ENCODE peak calls at places on chromosomes 6 and 20, in eight cellular contexts. F is Caco-2, J is osteocyte, U is GM10248, H is foreskin fibroblast, T is AG09309, O is endothelial cell, G is H1. M is an unnamed sample.
A peak's percentile ranks its signal among the peaks of the same experiment; 100 is the strongest.

GRCh38 chr20:51381557-51381956 is 161.0 kb downstream of the NFATC2 start:
- DNase-seq in F (no peak), J (no peak), U (no peak), H (no peak), T (no peak), O (no peak), G (no peak), M (no peak)

GRCh38 chr6:169935861-169936260 is 184.4 kb downstream of the ERMARD start:
- DNase-seq in F (no peak), J (peak; percentile 82), U (no peak), H (no peak), T (no peak), O (no peak), G (no peak), M (no peak)

GRCh38 chr6:3500262-3501001 is 43.6 kb upstream of the SLC22A23 start:
- DNase-seq in F (no peak), J (no peak), U (no peak), H (peak; percentile 66), T (no peak), O (no peak), G (no peak), M (no peak)

GRCh38 chr6:75210885-75211739 is 5.3 kb upstream of the COL12A1 start:
- DNase-seq in F (peak; percentile 58), J (no peak), U (peak; percentile 40), H (peak; percentile 54), T (no peak), O (peak; percentile 44), G (no peak), M (peak; percentile 73)

GRCh38 chr6:86963352-86963751 is 26.0 kb downstream of the HTR1E start:
- DNase-seq in F (no peak), J (no peak), U (no peak), H (no peak), T (no peak), O (no peak), G (no peak), M (no peak)

GRCh38 chr6:97049254-97050004 is 124.9 kb downstream of the KLHL32 start:
- DNase-seq in F (no peak), J (no peak), U (peak; percentile 74), H (no peak), T (no peak), O (no peak), G (no peak), M (peak; percentile 80)

GRCh38 chr6:80544500-80545055 is 438.1 kb downstream of the BCKDHB start:
- DNase-seq in F (no peak), J (no peak), U (no peak), H (no peak), T (no peak), O (no peak), G (no peak), M (no peak)

GRCh38 chr6:110399219-110400071 is 15.9 kb downstream of the DDO start:
- DNase-seq in F (no peak), J (no peak), U (no peak), H (peak; percentile 9), T (no peak), O (no peak), G (no peak), M (no peak)

GRCh38 chr6:128731249-128732165 is 151.4 kb upstream of the LAMA2 start:
- DNase-seq in F (peak; percentile 37), J (no peak), U (peak; percentile 13), H (peak; percentile 37), T (peak; percentile 34), O (peak; percentile 33), G (no peak), M (peak; percentile 41)

GRCh38 chr6:12543953-12544352 is 172.6 kb upstream of the PHACTR1 start:
- DNase-seq in F (no peak), J (no peak), U (no peak), H (no peak), T (no peak), O (no peak), G (no peak), M (peak; percentile 79)

GRCh38 chr20:63566395-63567131 is 7.5 kb downstream of the HELZ2 start:
- DNase-seq in F (no peak), J (no peak), U (no peak), H (no peak), T (no peak), O (no peak), G (no peak), M (no peak)

GRCh38 chr20:34143951-34144350 is 31.9 kb upstream of the EIF2S2 start:
- DNase-seq in F (no peak), J (no peak), U (no peak), H (no peak), T (no peak), O (no peak), G (no peak), M (no peak)

GRCh38 chr6:116314878-116315277 is 35.1 kb upstream of the TSPYL1 start:
- DNase-seq in F (no peak), J (no peak), U (peak; percentile 25), H (no peak), T (no peak), O (no peak), G (no peak), M (peak; percentile 21)

GRCh38 chr6:106128981-106129761 is 43.0 kb downstream of the PRDM1 start:
- DNase-seq in F (no peak), J (no peak), U (no peak), H (peak; percentile 47), T (peak; percentile 98), O (no peak), G (no peak), M (no peak)

GRCh38 chr6:106380407-106380806 is 19.9 kb downstream of the CRYBG1 start:
- DNase-seq in F (no peak), J (no peak), U (no peak), H (no peak), T (no peak), O (no peak), G (no peak), M (no peak)

GRCh38 chr20:60224914-60225313 is 266.7 kb downstream of the CDH26 start:
- DNase-seq in F (peak; percentile 63), J (no peak), U (no peak), H (no peak), T (no peak), O (peak; percentile 30), G (no peak), M (no peak)

GRCh38 chr20:57350086-57350710 is 857 bp upstream of the RAE1 start:
- DNase-seq in F (no peak), J (no peak), U (no peak), H (peak; percentile 47), T (peak; percentile 18), O (no peak), G (no peak), M (no peak)

GRCh38 chr20:15639839-15640238 is 933.4 kb downstream of the KIF16B start:
- DNase-seq in F (no peak), J (no peak), U (no peak), H (no peak), T (no peak), O (no peak), G (no peak), M (no peak)
- TF ChIP-seq CTCF in F (no peak), J (no peak), U (no peak), H (no peak), T (no peak), O (no peak), G (no peak), M (no peak)

DNA sequence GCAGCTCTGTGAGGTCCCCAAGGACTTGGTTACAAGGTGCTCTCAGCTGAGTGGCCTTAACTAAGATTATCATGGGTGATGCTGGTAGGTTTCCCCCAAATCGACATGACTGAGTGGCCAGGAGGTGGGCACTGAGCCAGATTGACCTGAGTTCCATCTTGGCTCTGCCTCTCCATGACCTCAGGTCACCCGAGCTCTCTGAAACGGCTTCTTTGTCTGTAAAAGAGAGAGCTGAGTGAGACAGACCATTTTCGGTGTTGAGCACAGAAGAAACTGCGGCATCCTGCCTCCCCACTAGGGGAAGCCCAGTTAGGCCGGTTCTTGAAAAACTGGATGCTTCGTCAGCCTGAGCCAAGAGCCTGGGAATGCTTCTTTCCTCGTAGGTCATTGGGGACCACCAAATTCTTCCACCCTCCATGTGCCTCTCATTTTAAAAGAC is 14.1 kb upstream of the STX16 start:
- DNase-seq in F (peak; percentile 41), J (no peak), U (no peak), H (no peak), T (no peak), O (no peak), G (no peak), M (no peak)
- TF ChIP-seq CTCF in F (peak; percentile 44), J (no peak), U (no peak), H (no peak), T (peak; percentile 19), O (no peak), G (peak; percentile 26), M (peak; percentile 9)

DNA sequence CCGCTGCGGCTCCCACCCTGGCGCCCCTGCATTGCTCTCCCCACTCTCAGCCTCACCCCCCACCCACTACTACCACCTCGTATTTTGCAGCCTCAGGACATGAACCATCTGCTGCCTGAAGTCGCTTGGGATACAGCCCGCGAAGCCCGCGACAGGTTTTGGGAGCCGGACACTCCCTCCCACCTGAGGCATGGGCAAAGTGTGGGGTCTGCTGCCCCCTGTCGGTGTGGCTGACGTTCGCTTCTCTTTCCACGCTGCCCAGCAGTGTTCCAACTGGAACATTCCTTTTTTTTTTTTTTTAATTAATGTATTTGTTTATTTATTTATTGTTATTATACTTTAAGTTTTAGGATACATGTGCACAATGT is 15.3 kb upstream of the LPA start:
- DNase-seq in F (no peak), J (no peak), U (no peak), H (no peak), T (no peak), O (peak; percentile 49), G (peak; percentile 25), M (no peak)
- TF ChIP-seq CTCF in F (no peak), J (peak; percentile 15), U (no peak), H (no peak), T (no peak), O (peak; percentile 47), G (peak; percentile 67), M (no peak)

GRCh38 chr6:79432726-79433125 is 104.5 kb downstream of the LCA5 start:
- DNase-seq in F (no peak), J (no peak), U (no peak), H (no peak), T (no peak), O (no peak), G (no peak), M (no peak)

GRCh38 chr6:79427721-79428120 is 109.5 kb downstream of the LCA5 start:
- DNase-seq in F (no peak), J (no peak), U (no peak), H (no peak), T (no peak), O (no peak), G (no peak), M (no peak)

GRCh38 chr6:79426625-79427278 is 110.5 kb downstream of the LCA5 start:
- DNase-seq in F (no peak), J (no peak), U (no peak), H (no peak), T (no peak), O (no peak), G (no peak), M (no peak)

GRCh38 chr6:79430913-79431312 is 106.3 kb downstream of the LCA5 start:
- DNase-seq in F (no peak), J (no peak), U (no peak), H (no peak), T (no peak), O (no peak), G (no peak), M (no peak)

DNA sequence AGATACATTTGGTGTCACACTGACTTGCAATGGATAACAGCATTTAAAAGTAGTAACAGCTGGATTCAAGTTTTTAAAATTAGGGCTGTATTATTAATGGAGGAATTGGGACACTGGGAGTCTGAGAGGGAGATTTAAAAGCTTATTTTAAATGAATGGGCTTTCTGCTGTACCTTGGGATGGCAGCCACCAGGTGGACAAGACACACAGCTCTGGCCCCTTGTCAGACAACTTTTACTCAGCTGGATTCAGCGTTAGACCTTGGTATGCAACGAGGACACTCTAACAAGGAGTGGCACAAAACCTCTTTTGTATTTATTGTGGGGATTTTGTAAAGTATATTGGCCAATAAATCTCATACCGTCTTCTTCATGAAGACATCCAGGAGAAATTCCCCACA is 105.8 kb downstream of the LCA5 start:
- DNase-seq in F (peak; percentile 61), J (no peak), U (no peak), H (no peak), T (no peak), O (no peak), G (no peak), M (peak; percentile 25)
- TF ChIP-seq CTCF in F (peak; percentile 62), J (peak; percentile 19), U (no peak), H (peak; percentile 10), T (peak; percentile 21), O (peak; percentile 61), G (peak; percentile 32), M (peak; percentile 24)